ENCODE peak calls at places on chromosomes 1 and 21, in four cellular contexts. One of them, this sample, is unnamed.

GRCh38 chr21:42590431-42591131 is 62.8 kb upstream of the PDE9A start:
- DNase-seq in A549: no peak
- DNase-seq in fibroblast of lung: no peak
- DNase-seq in lower leg skin: no peak
- DNase-seq in this sample: no peak

GRCh38 chr1:15283500-15283899 is 36.5 kb downstream of the FHAD1 start:
- DNase-seq in lower leg skin: peak
- DNase-seq in fibroblast of lung: no peak
- DNase-seq in A549: peak
- DNase-seq in this sample: no peak

GRCh38 chr1:219325368-219325742 is 151.7 kb downstream of the LYPLAL1 start:
- DNase-seq in A549: no peak
- DNase-seq in fibroblast of lung: no peak
- DNase-seq in lower leg skin: no peak
- DNase-seq in this sample: no peak

GRCh38 chr1:32239335-32239734 is 7.7 kb upstream of the FAM167B start:
- DNase-seq in fibroblast of lung: no peak
- DNase-seq in A549: no peak
- DNase-seq in lower leg skin: no peak
- DNase-seq in this sample: no peak

GRCh38 chr1:222138095-222138494 is 396.2 kb upstream of the DUSP10 start:
- DNase-seq in A549: no peak
- DNase-seq in lower leg skin: no peak
- DNase-seq in fibroblast of lung: no peak
- DNase-seq in this sample: no peak

GRCh38 chr1:83995649-83996048 is 3.3 kb downstream of the TTLL7 start:
- DNase-seq in lower leg skin: no peak
- DNase-seq in fibroblast of lung: no peak
- DNase-seq in A549: no peak
- DNase-seq in this sample: no peak

GRCh38 chr1:163303561-163303960 is 18.2 kb upstream of the NUF2 start:
- DNase-seq in fibroblast of lung: no peak
- DNase-seq in lower leg skin: no peak
- DNase-seq in A549: no peak
- DNase-seq in this sample: no peak

GRCh38 chr1:7857951-7858350 is 5.1 kb upstream of the UTS2 start:
- DNase-seq in fibroblast of lung: no peak
- DNase-seq in lower leg skin: no peak
- DNase-seq in A549: no peak
- DNase-seq in this sample: no peak

GRCh38 chr1:96306809-96307208 is 414.8 kb upstream of the PTBP2 start:
- DNase-seq in A549: no peak
- DNase-seq in fibroblast of lung: peak
- DNase-seq in lower leg skin: no peak
- DNase-seq in this sample: no peak

GRCh38 chr1:61591316-61591715 is 133.6 kb downstream of the TM2D1 start:
- DNase-seq in A549: no peak
- DNase-seq in lower leg skin: no peak
- DNase-seq in fibroblast of lung: no peak
- DNase-seq in this sample: no peak

GRCh38 chr1:69638673-69639072 is 71.0 kb downstream of the LRRC7 start:
- DNase-seq in A549: no peak
- DNase-seq in fibroblast of lung: no peak
- DNase-seq in lower leg skin: no peak
- DNase-seq in this sample: no peak

GRCh38 chr1:56788102-56788501 is 31.1 kb downstream of the FYB2 start:
- DNase-seq in A549: no peak
- DNase-seq in lower leg skin: no peak
- DNase-seq in fibroblast of lung: no peak
- DNase-seq in this sample: no peak

GRCh38 chr1:240284656-240285427 is 193.2 kb downstream of the FMN2 start:
- DNase-seq in lower leg skin: peak
- DNase-seq in A549: no peak
- DNase-seq in fibroblast of lung: no peak
- DNase-seq in this sample: no peak

GRCh38 chr1:227709451-227709850 is 25.7 kb downstream of the JMJD4 start:
- DNase-seq in A549: no peak
- DNase-seq in fibroblast of lung: no peak
- DNase-seq in lower leg skin: no peak
- DNase-seq in this sample: no peak

GRCh38 chr1:241531195-241532172 is 694 bp upstream of the KMO start:
- DNase-seq in fibroblast of lung: peak
- DNase-seq in A549: peak
- DNase-seq in lower leg skin: no peak
- DNase-seq in this sample: no peak

GRCh38 chr1:147635342-147635741 is 35.0 kb downstream of the ACP6 start:
- DNase-seq in fibroblast of lung: no peak
- DNase-seq in lower leg skin: no peak
- DNase-seq in A549: no peak
- DNase-seq in this sample: no peak

GRCh38 chr1:45198185-45198584 is 8.2 kb downstream of the ZSWIM5 start:
- DNase-seq in lower leg skin: no peak
- DNase-seq in A549: no peak
- DNase-seq in fibroblast of lung: no peak
- DNase-seq in this sample: no peak

GRCh38 chr21:35833991-35834390 is 226.3 kb downstream of the SETD4 start:
- DNase-seq in lower leg skin: no peak
- DNase-seq in fibroblast of lung: no peak
- DNase-seq in A549: no peak
- DNase-seq in this sample: no peak

GRCh38 chr1:111903858-111904449 is 85.5 kb downstream of the KCND3 start:
- DNase-seq in lower leg skin: no peak
- DNase-seq in A549: no peak
- DNase-seq in fibroblast of lung: no peak
- DNase-seq in this sample: no peak

GRCh38 chr1:111727056-111727455 is 12.1 kb downstream of the INKA2 start:
- DNase-seq in A549: no peak
- DNase-seq in fibroblast of lung: no peak
- DNase-seq in lower leg skin: no peak
- DNase-seq in this sample: peak

GRCh38 chr1:241762713-241763339 is 85.2 kb upstream of the EXO1 start:
- DNase-seq in fibroblast of lung: peak
- DNase-seq in lower leg skin: no peak
- DNase-seq in A549: no peak
- DNase-seq in this sample: no peak

GRCh38 chr1:226633541-226634155 is 85.1 kb downstream of the STUM start:
- DNase-seq in lower leg skin: no peak
- DNase-seq in fibroblast of lung: no peak
- DNase-seq in A549: no peak
- DNase-seq in this sample: no peak

GRCh38 chr1:35838693-35839245 is 31.0 kb downstream of the AGO4 start:
- DNase-seq in lower leg skin: no peak
- DNase-seq in A549: no peak
- DNase-seq in fibroblast of lung: no peak
- DNase-seq in this sample: no peak

GRCh38 chr1:6819641-6820040 is 34.4 kb downstream of the CAMTA1 start:
- DNase-seq in A549: no peak
- DNase-seq in fibroblast of lung: peak
- DNase-seq in lower leg skin: no peak
- DNase-seq in this sample: no peak

GRCh38 chr1:113913887-113914664 is 8.9 kb downstream of the DCLRE1B start:
- DNase-seq in fibroblast of lung: no peak
- DNase-seq in A549: no peak
- DNase-seq in lower leg skin: no peak
- DNase-seq in this sample: no peak

GRCh38 chr1:151715726-151716404 is 738 bp downstream of the CELF3 start:
- DNase-seq in A549: no peak
- DNase-seq in fibroblast of lung: no peak
- DNase-seq in lower leg skin: no peak
- DNase-seq in this sample: no peak

GRCh38 chr1:110551278-110551809 is 32.4 kb upstream of the KCNA10 start:
- DNase-seq in fibroblast of lung: no peak
- DNase-seq in A549: no peak
- DNase-seq in lower leg skin: no peak
- DNase-seq in this sample: no peak

GRCh38 chr1:168672278-168672677 is 56.7 kb downstream of the DPT start:
- DNase-seq in lower leg skin: no peak
- DNase-seq in A549: no peak
- DNase-seq in fibroblast of lung: no peak
- DNase-seq in this sample: no peak

GRCh38 chr1:199226163-199226562 is 587.3 kb downstream of the PTPRC start:
- DNase-seq in fibroblast of lung: peak
- DNase-seq in A549: no peak
- DNase-seq in lower leg skin: no peak
- DNase-seq in this sample: no peak
- H3K4me3 ChIP-seq in fibroblast of lung: no peak
- H3K4me3 ChIP-seq in A549: no peak
- H3K4me3 ChIP-seq in lower leg skin: no peak
- H3K4me3 ChIP-seq in this sample: no peak

DNA sequence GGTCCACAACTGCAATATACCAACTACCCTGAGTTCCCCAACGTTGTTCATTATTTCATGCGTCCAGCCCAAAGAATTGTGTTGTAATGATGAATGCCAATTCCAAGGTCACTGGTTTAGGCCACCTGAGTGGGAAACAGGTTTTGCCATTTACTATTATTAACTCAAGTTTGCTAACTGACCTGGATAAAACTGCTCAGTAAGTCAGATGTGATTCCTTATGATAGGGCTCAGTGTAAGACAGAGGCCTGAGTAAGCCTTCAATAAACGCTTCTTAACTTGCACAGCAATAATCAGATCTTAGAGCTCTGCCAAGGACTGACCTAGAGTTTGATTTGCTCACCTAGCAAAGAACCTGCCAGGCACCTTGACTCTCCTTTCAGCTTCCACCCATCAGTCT is 10.0 kb downstream of the PUM1 start:
- DNase-seq in fibroblast of lung: no peak
- DNase-seq in A549: no peak
- DNase-seq in lower leg skin: no peak
- DNase-seq in this sample: no peak
- H3K4me3 ChIP-seq in fibroblast of lung: no peak
- H3K4me3 ChIP-seq in A549: no peak
- H3K4me3 ChIP-seq in lower leg skin: no peak
- H3K4me3 ChIP-seq in this sample: no peak

DNA sequence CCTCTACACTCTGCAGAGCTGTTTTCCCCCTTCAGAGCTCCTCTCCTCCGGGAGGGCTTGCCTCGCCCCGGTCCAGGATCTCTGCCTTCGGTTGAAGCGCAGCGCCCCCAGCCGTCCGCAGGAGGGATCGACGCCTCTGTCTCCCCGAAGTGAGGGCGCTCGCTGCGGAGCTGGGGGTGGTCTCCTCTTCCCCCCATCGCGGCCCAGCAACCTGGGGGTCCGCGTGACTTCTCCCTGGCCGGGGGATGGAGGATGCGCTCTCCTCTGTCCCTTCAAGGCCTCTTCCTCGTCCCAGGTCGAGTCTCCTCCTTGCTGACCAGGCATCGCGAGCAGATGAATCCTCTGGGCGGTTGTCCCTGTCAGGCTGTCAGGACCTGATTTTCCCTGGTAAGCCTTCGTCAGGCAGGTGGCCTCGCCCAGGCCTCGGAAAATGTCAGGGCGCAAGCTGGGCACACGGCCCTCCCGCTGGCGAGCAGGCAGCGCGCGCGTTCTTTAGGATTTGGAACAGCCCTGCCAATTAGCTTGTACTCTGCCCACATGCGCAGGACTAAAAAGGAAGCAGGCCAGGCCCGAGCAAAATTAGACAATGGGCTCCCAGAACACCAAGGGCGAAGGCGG is 90.5 kb downstream of the EDEM3 start:
- DNase-seq in A549: peak
- DNase-seq in fibroblast of lung: peak
- DNase-seq in lower leg skin: peak
- DNase-seq in this sample: no peak
- H3K4me3 ChIP-seq in A549: peak
- H3K4me3 ChIP-seq in fibroblast of lung: peak
- H3K4me3 ChIP-seq in lower leg skin: no peak
- H3K4me3 ChIP-seq in this sample: peak

GRCh38 chr1:26994020-26994745 is 691 bp downstream of the TRNP1 start:
- DNase-seq in A549: no peak
- DNase-seq in lower leg skin: no peak
- DNase-seq in fibroblast of lung: no peak
- DNase-seq in this sample: no peak

GRCh38 chr1:26998319-26999300 is 5.1 kb downstream of the TRNP1 start:
- DNase-seq in fibroblast of lung: peak
- DNase-seq in A549: peak
- DNase-seq in lower leg skin: no peak
- DNase-seq in this sample: no peak

GRCh38 chr1:26994772-26995625 is 1.5 kb downstream of the TRNP1 start:
- DNase-seq in A549: no peak
- DNase-seq in lower leg skin: no peak
- DNase-seq in fibroblast of lung: no peak
- DNase-seq in this sample: no peak

GRCh38 chr1:26996024-26996423 is 2.5 kb downstream of the TRNP1 start:
- DNase-seq in fibroblast of lung: peak
- DNase-seq in A549: peak
- DNase-seq in lower leg skin: no peak
- DNase-seq in this sample: no peak

DNA sequence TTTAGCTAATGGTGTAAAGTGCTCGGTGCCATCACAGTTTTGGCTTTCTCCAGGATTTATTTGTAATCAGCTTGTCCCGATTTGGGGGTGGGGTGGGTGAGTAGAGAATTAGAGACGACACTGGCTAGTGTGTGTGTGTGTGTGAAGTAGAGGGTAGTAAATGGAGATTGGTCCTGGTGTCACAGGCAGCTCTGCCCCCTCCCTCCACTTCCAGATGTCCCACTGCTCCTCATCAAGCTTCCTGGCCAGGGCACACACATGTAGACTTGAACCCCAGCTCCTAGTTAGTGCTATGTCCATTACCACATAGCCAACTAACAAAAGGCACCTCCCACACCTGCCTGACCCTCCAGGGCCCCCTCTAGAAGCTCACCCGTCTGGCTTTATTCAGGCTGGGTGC is 3.2 kb downstream of the TRNP1 start:
- DNase-seq in fibroblast of lung: no peak
- DNase-seq in lower leg skin: no peak
- DNase-seq in A549: no peak
- DNase-seq in this sample: no peak
- H3K4me3 ChIP-seq in fibroblast of lung: peak
- H3K4me3 ChIP-seq in lower leg skin: no peak
- H3K4me3 ChIP-seq in A549: peak
- H3K4me3 ChIP-seq in this sample: no peak